ENCODE peak calls at places on chromosome 4, in seven cellular contexts. E is astrocyte of the spinal cord, C is germinal center, D is COR-L47, V is mucosa of descending colon, A is fibroblast of the conjunctiva, T is dermis blood vessel endothelial cell. L is an unnamed sample.

GRCh38 chr4:98558366-98558765 is 100.0 kb downstream of the TSPAN5 start:
- DNase-seq in D (no peak), C (no peak), E (no peak), A (no peak), V (no peak), T (no peak), L (no peak)

GRCh38 chr4:157713342-157713741 is 459.5 kb downstream of the GASK1B start:
- DNase-seq in A (no peak), T (no peak), E (no peak), D (no peak), V (no peak), C (no peak), L (peak)

GRCh38 chr4:184590196-184590595 is 59.1 kb downstream of the CASP3 start:
- DNase-seq in T (no peak), A (no peak), V (no peak), E (no peak), D (no peak), C (no peak), L (no peak)

GRCh38 chr4:175705407-175705806 is 106.7 kb downstream of the GPM6A start:
- DNase-seq in C (no peak), A (no peak), V (no peak), D (peak), E (peak), T (no peak), L (no peak)

GRCh38 chr4:157514711-157515110 is 294.2 kb downstream of the GRIA2 start:
- DNase-seq in A (no peak), V (no peak), C (no peak), T (no peak), E (no peak), D (no peak), L (no peak)

GRCh38 chr4:81621490-81621889 is 149.8 kb upstream of the RASGEF1B start:
- DNase-seq in E (no peak), C (peak), V (no peak), D (no peak), A (no peak), T (no peak), L (no peak)

GRCh38 chr4:139153411-139154133 is 23.4 kb downstream of the ELF2 start:
- DNase-seq in C (no peak), D (no peak), T (no peak), V (no peak), E (no peak), A (no peak), L (no peak)

GRCh38 chr4:17447056-17447455 is 64.8 kb downstream of the QDPR start:
- DNase-seq in C (no peak), T (no peak), E (peak), A (no peak), V (no peak), D (no peak), L (no peak)

GRCh38 chr4:8355306-8355705 is 85.2 kb downstream of the ACOX3 start:
- DNase-seq in A (no peak), T (no peak), V (no peak), D (no peak), E (no peak), C (no peak), L (no peak)

GRCh38 chr4:74418063-74418670 is 26.8 kb upstream of the AREG start:
- DNase-seq in A (peak), E (peak), D (no peak), C (no peak), V (no peak), T (peak), L (peak)

GRCh38 chr4:2347190-2347589 is 71.3 kb downstream of the ZFYVE28 start:
- DNase-seq in C (no peak), E (no peak), V (no peak), T (no peak), D (no peak), A (no peak), L (no peak)

GRCh38 chr4:149522031-149522430 is 293.6 kb downstream of the IQCM start:
- DNase-seq in T (no peak), E (no peak), V (no peak), A (no peak), D (no peak), C (no peak), L (no peak)

GRCh38 chr4:66178901-66179300 is 508.6 kb upstream of the EPHA5 start:
- DNase-seq in T (no peak), D (no peak), C (no peak), V (no peak), A (no peak), E (peak), L (no peak)

GRCh38 chr4:36056128-36056527 is 188.2 kb downstream of the ARAP2 start:
- DNase-seq in D (no peak), E (no peak), V (no peak), T (no peak), C (no peak), A (no peak), L (no peak)

GRCh38 chr4:104591505-104591904 is 96.8 kb upstream of the CXXC4 start:
- DNase-seq in D (peak), C (no peak), A (no peak), T (no peak), V (peak), E (no peak), L (no peak)

GRCh38 chr4:15233626-15234025 is 194.2 kb upstream of the C1QTNF7 start:
- DNase-seq in E (no peak), T (no peak), C (no peak), A (no peak), D (no peak), V (no peak), L (no peak)

GRCh38 chr4:177118596-177118995 is 191.1 kb upstream of the NEIL3 start:
- DNase-seq in E (peak), D (no peak), A (peak), T (no peak), C (no peak), V (no peak), L (peak)

GRCh38 chr4:20463176-20463430 is 211.4 kb downstream of the SLIT2 start:
- DNase-seq in C (no peak), D (no peak), E (no peak), T (no peak), A (no peak), V (no peak), L (no peak)

GRCh38 chr4:98293089-98293887 is 32.1 kb downstream of the RAP1GDS1 start:
- DNase-seq in C (no peak), A (no peak), D (no peak), E (no peak), T (no peak), V (no peak), L (no peak)

GRCh38 chr4:129428454-129428853 is 332.5 kb downstream of the C4orf33 start:
- DNase-seq in T (no peak), C (no peak), E (no peak), A (no peak), V (no peak), D (no peak), L (no peak)

GRCh38 chr4:151671541-151672059 is 89.2 kb downstream of the GATB start:
- DNase-seq in C (no peak), D (no peak), V (no peak), E (no peak), T (no peak), A (no peak), L (no peak)

GRCh38 chr4:185203380-185204237 is at the start of gene CFAP97:
- DNase-seq in A (peak), D (peak), V (peak), E (peak), T (peak), C (peak), L (peak)

GRCh38 chr4:130395871-130396270 is 1299.9 kb downstream of the C4orf33 start:
- DNase-seq in E (peak), D (no peak), C (no peak), T (peak), A (peak), V (no peak), L (peak)

GRCh38 chr4:170025523-170026252 is 507 bp downstream of the MFAP3L start:
- DNase-seq in A (no peak), E (peak), V (peak), T (peak), D (no peak), C (no peak), L (no peak)

GRCh38 chr4:99395595-99396364 is 39.4 kb downstream of the ADH7 start:
- DNase-seq in E (peak), D (no peak), T (no peak), C (no peak), A (no peak), V (no peak), L (no peak)

GRCh38 chr4:143667461-143667860 is 33.0 kb downstream of the FREM3 start:
- DNase-seq in T (peak), E (peak), D (no peak), A (peak), V (no peak), C (no peak), L (peak)

GRCh38 chr4:136650541-136651277 is 881.6 kb downstream of the PCDH18 start:
- DNase-seq in T (no peak), C (no peak), E (peak), D (peak), A (no peak), V (no peak), L (no peak)

GRCh38 chr4:126202226-126202625 is 887.5 kb downstream of the FAT4 start:
- DNase-seq in A (no peak), E (no peak), V (no peak), D (no peak), C (no peak), T (no peak), L (no peak)

GRCh38 chr4:100076753-100077152 is 113.5 kb downstream of the DDIT4L start:
- DNase-seq in T (no peak), C (no peak), E (no peak), A (no peak), V (no peak), D (no peak), L (no peak)

GRCh38 chr4:135177323-135177722 is 975.7 kb upstream of the PABPC4L start:
- DNase-seq in A (no peak), V (no peak), C (no peak), D (no peak), T (no peak), E (peak), L (no peak)

GRCh38 chr4:41448935-41449334 is 89.0 kb upstream of the LIMCH1 start:
- DNase-seq in V (no peak), C (no peak), E (no peak), D (no peak), T (no peak), A (no peak), L (no peak)

GRCh38 chr4:3689576-3690551 is 76.3 kb upstream of the ADRA2C start:
- DNase-seq in E (no peak), D (no peak), T (no peak), V (no peak), C (no peak), A (no peak), L (no peak)

GRCh38 chr4:79959652-79960051 is 113.4 kb downstream of the ANTXR2 start:
- DNase-seq in D (peak), E (no peak), T (no peak), V (no peak), A (no peak), C (no peak), L (no peak)

GRCh38 chr4:173835863-173836262 is 305.8 kb upstream of the HAND2 start:
- DNase-seq in A (no peak), D (no peak), E (peak), V (no peak), C (no peak), T (no peak), L (peak)

GRCh38 chr4:158856852-158857251 is 88.0 kb downstream of the FNIP2 start:
- DNase-seq in A (peak), T (peak), C (peak), E (peak), D (peak), V (no peak), L (no peak)

GRCh38 chr4:140556372-140557085 is 12.2 kb downstream of the UCP1 start:
- DNase-seq in E (no peak), V (no peak), D (no peak), A (no peak), T (no peak), C (peak), L (no peak)

GRCh38 chr4:78517050-78517652 is 34.4 kb upstream of the ANXA3 start:
- DNase-seq in C (no peak), T (peak), E (peak), A (no peak), D (peak), V (no peak), L (peak)

GRCh38 chr4:95107635-95108034 is 349.9 kb downstream of the BMPR1B start:
- DNase-seq in T (no peak), E (peak), C (no peak), A (no peak), V (no peak), D (no peak), L (no peak)

GRCh38 chr4:107877361-107877760 is 52.6 kb downstream of the SGMS2 start:
- DNase-seq in D (peak), V (no peak), E (no peak), C (no peak), A (no peak), T (no peak), L (no peak)